ENCODE peak calls at places on chromosomes 5 and 9, in four cellular contexts. X is GM06990, D is astrocyte of the spinal cord, S is mucosa of gallbladder. U is an unnamed sample.

GRCh38 chr5:56202483-56202882 is 30.6 kb downstream of the ANKRD55 start:
- DNase-seq in D (no peak), X (no peak), S (no peak), U (no peak)

GRCh38 chr9:94030318-94031179 is 53.7 kb upstream of the PTPDC1 start:
- DNase-seq in X (peak), S (peak), D (peak), U (peak)

GRCh38 chr5:53090229-53090628 is 19.3 kb downstream of the MOCS2 start:
- DNase-seq in S (no peak), D (no peak), X (no peak), U (no peak)

GRCh38 chr5:34699155-34700077 is 43.3 kb downstream of the RAI14 start:
- DNase-seq in S (peak), D (no peak), X (no peak), U (no peak)

GRCh38 chr9:36008774-36009300 is 27.9 kb upstream of the RECK start:
- DNase-seq in D (peak), S (peak), X (no peak), U (peak)

GRCh38 chr5:69113851-69114250 is 20.0 kb downstream of the SLC30A5 start:
- DNase-seq in X (no peak), D (no peak), S (no peak), U (no peak)

GRCh38 chr9:90343360-90343759 is 299.3 kb downstream of the DIRAS2 start:
- DNase-seq in S (no peak), X (no peak), D (peak), U (no peak)

GRCh38 chr5:35162848-35163770 is 67.2 kb downstream of the PRLR start:
- DNase-seq in X (no peak), S (no peak), D (no peak), U (no peak)

GRCh38 chr9:24502548-24502947 is 43.1 kb downstream of the IZUMO3 start:
- DNase-seq in D (no peak), S (no peak), X (no peak), U (no peak)

GRCh38 chr9:38227656-38228055 is 158.6 kb upstream of the SHB start:
- DNase-seq in X (no peak), D (peak), S (no peak), U (no peak)

GRCh38 chr5:7540806-7541205 is 144.9 kb downstream of the ADCY2 start:
- DNase-seq in S (no peak), D (no peak), X (no peak), U (no peak)

GRCh38 chr9:35771524-35771923 is 17.4 kb upstream of the MSMP start:
- DNase-seq in S (no peak), X (no peak), D (no peak), U (no peak)

GRCh38 chr9:86207193-86207592 is 52.3 kb downstream of the C9orf153 start:
- DNase-seq in D (no peak), S (no peak), X (no peak), U (no peak)

GRCh38 chr5:175836741-175837729 is 34.3 kb upstream of the CPLX2 start:
- DNase-seq in S (no peak), X (no peak), D (no peak), U (no peak)

GRCh38 chr9:121278535-121279169 is 10.7 kb downstream of the GSN start:
- DNase-seq in X (no peak), D (peak), S (peak), U (peak)

GRCh38 chr5:62144395-62145022 is 161.5 kb upstream of the KIF2A start:
- DNase-seq in D (peak), X (no peak), S (peak), U (peak)

GRCh38 chr5:67963789-67964519 is 251.6 kb upstream of the PIK3R1 start:
- DNase-seq in X (no peak), S (peak), D (no peak), U (no peak)

GRCh38 chr5:55853818-55854217 is 2.7 kb downstream of the IL31RA start:
- DNase-seq in D (peak), X (no peak), S (no peak), U (no peak)

GRCh38 chr5:73743161-73743560 is 117.2 kb downstream of the ARHGEF28 start:
- DNase-seq in X (no peak), S (no peak), D (no peak), U (no peak)

GRCh38 chr9:103816146-103816545 is 278.0 kb upstream of the SMC2 start:
- DNase-seq in X (no peak), D (no peak), S (no peak), U (no peak)

GRCh38 chr5:1652873-1653707 is 129.3 kb upstream of the LPCAT1 start:
- DNase-seq in D (no peak), X (no peak), S (no peak), U (no peak)

GRCh38 chr5:153953411-153953810 is 85.3 kb downstream of the FAM114A2 start:
- DNase-seq in D (no peak), S (no peak), X (no peak), U (no peak)

GRCh38 chr5:138659561-138659960 is 84.4 kb upstream of the HSPA9 start:
- DNase-seq in X (no peak), S (no peak), D (no peak), U (no peak)

GRCh38 chr9:76399831-76400230 is 5.6 kb upstream of the RFK start:
- DNase-seq in D (no peak), X (no peak), S (no peak), U (no peak)

GRCh38 chr9:22817181-22817580 is 370.6 kb downstream of the DMRTA1 start:
- DNase-seq in S (no peak), X (no peak), D (peak), U (peak)

GRCh38 chr5:144566747-144567415 is 396.2 kb downstream of the KCTD16 start:
- DNase-seq in D (peak), X (no peak), S (no peak), U (no peak)

GRCh38 chr9:122948313-122948712 is 7.5 kb downstream of the RABGAP1 start:
- DNase-seq in S (no peak), D (no peak), X (peak), U (no peak)

GRCh38 chr9:124420991-124421543 is 5.8 kb upstream of the PSMB7 start:
- DNase-seq in S (no peak), X (no peak), D (peak), U (no peak)

GRCh38 chr5:124519396-124519795 is 227.0 kb downstream of the ZNF608 start:
- DNase-seq in S (peak), X (peak), D (peak), U (no peak)

GRCh38 chr9:118222375-118222774 is 518.2 kb downstream of the TLR4 start:
- DNase-seq in X (no peak), D (no peak), S (no peak), U (peak)

GRCh38 chr5:111227805-111228204 is 3.6 kb downstream of the CAMK4 start:
- DNase-seq in X (no peak), S (no peak), D (peak), U (no peak)

GRCh38 chr5:89950234-89950633 is 459.3 kb downstream of the CETN3 start:
- DNase-seq in D (no peak), X (no peak), S (no peak), U (no peak)

GRCh38 chr9:4740373-4740622 is 704 bp downstream of the AK3 start:
- DNase-seq in X (no peak), D (peak), S (no peak), U (peak)

GRCh38 chr5:140631831-140632365 is 1.1 kb downstream of the CD14 start:
- DNase-seq in S (peak), X (no peak), D (no peak), U (no peak)

GRCh38 chr5:174951151-174951780 is 226.9 kb downstream of the MSX2 start:
- DNase-seq in X (no peak), S (peak), D (peak), U (peak)

GRCh38 chr5:72166070-72166979 is 59.0 kb downstream of the MAP1B start:
- DNase-seq in S (peak), D (peak), X (no peak), U (no peak)

GRCh38 chr9:87464110-87464991 is 33.3 kb upstream of the DAPK1 start:
- DNase-seq in X (peak), D (no peak), S (no peak), U (no peak)

GRCh38 chr5:83104031-83104430 is 26.7 kb downstream of the XRCC4 start:
- DNase-seq in S (no peak), D (no peak), X (no peak), U (no peak)

GRCh38 chr9:113619156-113619861 is 155.8 kb downstream of the RGS3 start:
- DNase-seq in D (no peak), X (no peak), S (peak), U (peak)